ENCODE peak calls at places on chromosomes 12 and 14, in seven cellular contexts. One of them, this sample, is unnamed.

GRCh38 chr14:95739356-95739755 is 25.4 kb upstream of the TCL1A start:
- DNase-seq in GM12865: no peak
- DNase-seq in amniotic stem cell: no peak
- DNase-seq in Right ventricle myocardium superior: no peak
- DNase-seq in CD8-positive, alpha-beta memory T cell: no peak
- DNase-seq in cardiac muscle cell: no peak
- DNase-seq in GM23338: no peak
- DNase-seq in this sample: no peak

GRCh38 chr12:53992377-53992776 is 7.4 kb downstream of the HOXC10 start:
- DNase-seq in cardiac muscle cell: no peak
- DNase-seq in GM23338: no peak
- DNase-seq in Right ventricle myocardium superior: no peak
- DNase-seq in GM12865: no peak
- DNase-seq in amniotic stem cell: no peak
- DNase-seq in CD8-positive, alpha-beta memory T cell: no peak
- DNase-seq in this sample: no peak

GRCh38 chr14:24943024-24943423 is 106.9 kb downstream of the STXBP6 start:
- DNase-seq in GM12865: peak
- DNase-seq in CD8-positive, alpha-beta memory T cell: no peak
- DNase-seq in GM23338: peak
- DNase-seq in amniotic stem cell: no peak
- DNase-seq in Right ventricle myocardium superior: peak
- DNase-seq in cardiac muscle cell: peak
- DNase-seq in this sample: no peak

GRCh38 chr12:32483499-32483898 is 84.1 kb downstream of the FGD4 start:
- DNase-seq in GM23338: no peak
- DNase-seq in GM12865: no peak
- DNase-seq in cardiac muscle cell: no peak
- DNase-seq in Right ventricle myocardium superior: no peak
- DNase-seq in amniotic stem cell: no peak
- DNase-seq in CD8-positive, alpha-beta memory T cell: no peak
- DNase-seq in this sample: no peak

GRCh38 chr12:113065126-113066007 is 8.8 kb downstream of the DTX1 start:
- DNase-seq in Right ventricle myocardium superior: no peak
- DNase-seq in GM12865: peak
- DNase-seq in CD8-positive, alpha-beta memory T cell: no peak
- DNase-seq in amniotic stem cell: no peak
- DNase-seq in cardiac muscle cell: peak
- DNase-seq in GM23338: peak
- DNase-seq in this sample: peak

GRCh38 chr12:109385339-109386078 is 37.8 kb downstream of the MYO1H start:
- DNase-seq in amniotic stem cell: peak
- DNase-seq in GM23338: peak
- DNase-seq in Right ventricle myocardium superior: no peak
- DNase-seq in GM12865: peak
- DNase-seq in CD8-positive, alpha-beta memory T cell: no peak
- DNase-seq in cardiac muscle cell: peak
- DNase-seq in this sample: peak

GRCh38 chr12:108666326-108666995 is 32.8 kb upstream of the SELPLG start:
- DNase-seq in amniotic stem cell: no peak
- DNase-seq in cardiac muscle cell: peak
- DNase-seq in GM12865: no peak
- DNase-seq in Right ventricle myocardium superior: peak
- DNase-seq in CD8-positive, alpha-beta memory T cell: no peak
- DNase-seq in GM23338: no peak
- DNase-seq in this sample: no peak

GRCh38 chr14:78202976-78203375 is 32.8 kb downstream of the NRXN3 start:
- DNase-seq in GM23338: no peak
- DNase-seq in CD8-positive, alpha-beta memory T cell: no peak
- DNase-seq in Right ventricle myocardium superior: no peak
- DNase-seq in GM12865: no peak
- DNase-seq in cardiac muscle cell: no peak
- DNase-seq in amniotic stem cell: no peak
- DNase-seq in this sample: peak

GRCh38 chr14:95545769-95546168 is 10.9 kb downstream of the GLRX5 start:
- DNase-seq in Right ventricle myocardium superior: no peak
- DNase-seq in cardiac muscle cell: peak
- DNase-seq in GM23338: no peak
- DNase-seq in amniotic stem cell: peak
- DNase-seq in CD8-positive, alpha-beta memory T cell: no peak
- DNase-seq in GM12865: no peak
- DNase-seq in this sample: no peak

GRCh38 chr14:74380172-74380571 is 31.9 kb downstream of the VRTN start:
- DNase-seq in CD8-positive, alpha-beta memory T cell: no peak
- DNase-seq in cardiac muscle cell: no peak
- DNase-seq in amniotic stem cell: no peak
- DNase-seq in Right ventricle myocardium superior: no peak
- DNase-seq in GM12865: no peak
- DNase-seq in GM23338: no peak
- DNase-seq in this sample: no peak

GRCh38 chr12:106281056-106281782 is 21.3 kb upstream of the TCP11L2 start:
- DNase-seq in GM23338: no peak
- DNase-seq in cardiac muscle cell: no peak
- DNase-seq in Right ventricle myocardium superior: no peak
- DNase-seq in GM12865: no peak
- DNase-seq in amniotic stem cell: no peak
- DNase-seq in CD8-positive, alpha-beta memory T cell: no peak
- DNase-seq in this sample: no peak

GRCh38 chr14:90093942-90094595 is 32.3 kb downstream of the KCNK13 start:
- DNase-seq in Right ventricle myocardium superior: no peak
- DNase-seq in CD8-positive, alpha-beta memory T cell: no peak
- DNase-seq in cardiac muscle cell: peak
- DNase-seq in GM12865: no peak
- DNase-seq in amniotic stem cell: no peak
- DNase-seq in GM23338: no peak
- DNase-seq in this sample: no peak